ENCODE peak calls at places on chromosomes 4 and X, in six cellular contexts. V is nephron progenitor cell, G is NB4, C is PC-3, U is GM13976, W is choroid plexus epithelial cell. H is an unnamed sample.

GRCh38 chr4:148007303-148007702 is 275.4 kb downstream of the ARHGAP10 start:
- DNase-seq in U (no peak), C (peak; percentile 95), G (peak; percentile 27), W (peak; percentile 99), V (no peak), H (peak; percentile 100)

GRCh38 chrX:115642895-115643530 is 82.0 kb downstream of the PLS3 start:
- DNase-seq in G (peak; percentile 44), U (peak; percentile 40), W (peak; percentile 73), V (peak; percentile 44), C (peak; percentile 75), H (peak; percentile 84)

GRCh38 chr4:88659061-88659889 is 38.4 kb downstream of the NAP1L5 start:
- DNase-seq in W (peak; percentile 86), C (peak; percentile 77), U (peak; percentile 40), G (peak; percentile 20), V (peak; percentile 24), H (peak; percentile 86)

GRCh38 chr4:158217763-158218162 is 7.5 kb downstream of the TMEM144 start:
- DNase-seq in C (no peak), W (no peak), V (no peak), U (no peak), G (no peak), H (no peak)

GRCh38 chrX:19899234-19899788 is 11.9 kb upstream of the SH3KBP1 start:
- DNase-seq in V (no peak), W (no peak), U (no peak), G (no peak), C (no peak), H (no peak)

GRCh38 chr4:126396703-126397102 is 1081.9 kb downstream of the FAT4 start:
- DNase-seq in C (no peak), U (no peak), V (no peak), W (no peak), G (no peak), H (no peak)

GRCh38 chr4:151781026-151781425 is 20.2 kb upstream of the GATB start:
- DNase-seq in G (no peak), V (no peak), U (no peak), W (no peak), C (no peak), H (no peak)

GRCh38 chrX:47172549-47172948 is 21.1 kb upstream of the UBA1 start:
- DNase-seq in W (no peak), V (no peak), U (no peak), C (no peak), G (no peak), H (no peak)

GRCh38 chr4:7291372-7292135 is 99.2 kb downstream of the SORCS2 start:
- DNase-seq in W (peak; percentile 16), G (no peak), U (no peak), C (no peak), V (no peak), H (no peak)

GRCh38 chr4:37884855-37885487 is 5.9 kb upstream of the TBC1D1 start:
- DNase-seq in W (no peak), V (no peak), G (no peak), U (no peak), C (no peak), H (no peak)

DNA sequence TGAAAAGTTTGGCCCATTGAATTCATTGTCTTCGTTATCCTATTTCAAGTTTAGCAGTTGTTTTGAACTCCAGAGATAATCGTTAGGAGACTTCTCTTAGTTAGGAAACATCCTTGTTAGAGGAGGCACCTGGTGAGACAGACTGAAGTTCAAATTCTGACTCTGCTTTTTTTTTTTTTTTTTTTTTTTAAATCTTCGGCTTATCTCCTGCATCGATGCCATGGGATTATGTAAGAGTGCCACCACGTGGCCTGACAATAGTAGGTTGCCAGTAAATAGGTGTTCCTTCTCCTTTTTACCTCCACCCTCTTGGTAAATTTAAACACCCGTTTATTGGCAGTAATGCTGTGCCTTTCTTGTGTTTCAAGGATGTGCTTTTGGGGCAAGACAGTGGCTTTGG is 149.3 kb downstream of the SOWAHB start:
- DNase-seq in G (peak; percentile 41), V (no peak), U (peak; percentile 51), C (peak; percentile 49), W (peak; percentile 70), H (peak; percentile 59)
- TF ChIP-seq CTCF in G (peak; percentile 15), V (peak; percentile 28), U (peak; percentile 30), C (peak; percentile 58), W (peak; percentile 39), H (peak; percentile 34)

DNA sequence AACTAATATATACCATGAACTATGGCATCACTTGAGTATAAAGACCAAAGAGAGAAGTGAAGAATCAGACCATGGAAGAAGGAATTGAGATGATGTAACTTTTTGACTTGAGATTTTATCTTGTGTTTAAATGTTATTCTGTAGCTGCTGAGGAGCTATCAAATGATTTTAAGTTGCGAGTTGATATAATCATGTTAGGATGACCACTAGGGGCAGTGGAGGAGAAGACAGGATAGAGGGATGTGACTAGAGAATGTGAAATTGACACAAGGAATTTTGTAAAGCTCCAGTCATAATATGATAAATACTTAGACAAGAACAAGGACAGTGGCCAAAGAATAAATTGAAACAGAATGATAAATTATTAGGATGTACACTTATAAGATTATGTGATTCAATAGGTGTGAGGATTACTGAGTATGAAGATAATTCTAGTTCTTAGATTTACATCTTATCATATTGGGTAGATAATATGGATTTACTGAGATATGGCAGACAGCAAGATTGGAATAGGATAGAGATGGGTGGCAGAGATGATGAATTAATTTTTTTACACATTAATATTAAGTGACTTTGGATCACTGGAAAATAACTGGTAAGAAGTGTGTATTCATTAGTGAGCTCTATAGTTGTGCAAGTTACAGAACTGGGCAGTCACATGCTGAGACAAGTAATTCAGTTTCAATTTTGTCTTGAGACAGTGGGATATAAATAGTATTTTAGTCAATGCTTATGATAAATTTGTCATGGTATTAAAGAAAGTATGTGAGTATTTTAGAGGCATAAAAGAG is 816.0 kb upstream of the PCDH10 start:
- DNase-seq in C (peak; percentile 21), U (no peak), G (peak; percentile 9), W (peak; percentile 63), V (no peak), H (peak; percentile 3)
- TF ChIP-seq CTCF in C (peak; percentile 57), U (no peak), G (no peak), W (peak; percentile 53), V (peak; percentile 38), H (peak; percentile 20)

GRCh38 chr4:135319685-135320084 is 1118.1 kb upstream of the PABPC4L start:
- DNase-seq in U (no peak), V (no peak), C (peak; percentile 4), W (peak; percentile 27), G (no peak), H (no peak)
- TF ChIP-seq CTCF in U (no peak), V (no peak), C (peak; percentile 24), W (peak; percentile 29), G (peak; percentile 8), H (no peak)

DNA sequence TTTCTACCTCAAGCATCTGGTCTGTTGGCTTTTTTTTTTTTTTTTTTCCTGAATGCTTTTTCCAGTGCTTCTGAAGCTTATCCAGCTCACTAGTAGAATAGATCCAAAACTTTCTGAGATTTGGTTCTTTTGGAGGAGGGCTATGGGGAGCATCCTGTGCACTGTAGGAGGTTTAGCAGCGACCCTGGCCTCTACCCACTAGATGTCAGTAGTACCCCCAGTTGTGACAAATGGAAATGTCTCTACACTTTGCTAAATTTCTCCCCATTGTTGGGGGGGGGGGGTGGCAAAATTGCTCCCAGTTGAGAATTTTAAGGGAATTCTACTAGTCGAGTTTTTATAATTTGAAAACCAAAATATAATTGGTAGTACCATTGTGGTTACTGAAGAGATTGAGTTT is 23.0 kb upstream of the PPA2 start:
- DNase-seq in W (peak; percentile 1), G (no peak), C (peak; percentile 29), U (no peak), V (no peak), H (no peak)
- TF ChIP-seq CTCF in W (peak; percentile 27), G (peak; percentile 38), C (peak; percentile 58), U (no peak), V (peak; percentile 16), H (no peak)

DNA sequence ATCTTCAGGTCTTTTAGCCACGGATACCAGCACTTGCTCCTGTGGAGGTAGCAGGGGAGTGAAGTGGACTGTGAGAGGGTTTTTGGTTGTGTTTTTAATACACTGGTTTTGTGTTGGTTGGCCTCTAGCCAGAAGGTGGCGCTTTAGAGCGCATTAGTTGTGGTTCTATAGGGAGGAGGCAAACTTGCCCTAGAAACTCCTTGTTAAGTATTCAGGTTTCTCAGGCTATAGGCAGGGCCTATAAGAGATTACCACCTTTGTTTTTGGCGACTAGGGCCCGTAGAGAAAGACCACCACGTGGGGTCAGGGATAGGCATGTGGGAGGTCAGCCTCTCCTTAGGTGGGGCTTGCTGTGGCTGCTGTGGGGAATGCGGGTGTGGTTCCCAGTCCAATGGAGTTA is 221.6 kb upstream of the SPANXN4 start:
- DNase-seq in G (peak; percentile 30), U (no peak), W (no peak), V (peak; percentile 6), C (peak; percentile 6), H (no peak)
- TF ChIP-seq CTCF in G (peak; percentile 39), U (peak; percentile 25), W (no peak), V (no peak), C (peak; percentile 37), H (no peak)

H was measured in fibroblast of mammary gland.